ENCODE peak calls at places on chromosome 14, in four cellular contexts. H is hippocampal formation; Q is C1 segment of cervical spinal cord; K is activated CD4-positive, alpha-beta T cell treated with anti-CD3 and anti-CD28 coated beads, Interleukin-2, amount 10 ng/mL, durations not matched to agents 7 days and 5 days. X is an unnamed sample.

GRCh38 chr14:106802413-106803364 is 1276.3 kb downstream of the TMEM121 start:
- DNase-seq in H (no peak), Q (no peak), K (no peak), X (no peak)

GRCh38 chr14:22813145-22813544 is 2.1 kb downstream of the SLC7A7 start:
- DNase-seq in H (no peak), Q (no peak), K (no peak), X (no peak)

GRCh38 chr14:61661471-61661988 is 33.8 kb upstream of the HIF1A start:
- DNase-seq in H (no peak), Q (no peak), K (no peak), X (no peak)

GRCh38 chr14:75247286-75247922 is 31.2 kb upstream of the FOS start:
- DNase-seq in H (no peak), Q (no peak), K (peak), X (no peak)

GRCh38 chr14:101665478-101666078 is 95.9 kb upstream of the PPP2R5C start:
- DNase-seq in H (peak), Q (no peak), K (peak), X (no peak)

GRCh38 chr14:33062476-33062875 is 123.8 kb downstream of the NPAS3 start:
- DNase-seq in H (no peak), Q (no peak), K (no peak), X (no peak)

GRCh38 chr14:64801800-64802199 is 77.9 kb downstream of the SPTB start:
- DNase-seq in H (no peak), Q (no peak), K (no peak), X (no peak)

GRCh38 chr14:99604766-99605298 is 825 bp upstream of the CCDC85C start:
- DNase-seq in H (no peak), Q (no peak), K (peak), X (no peak)

GRCh38 chr14:62462996-62463395 is 582.3 kb downstream of the KCNH5 start:
- DNase-seq in H (no peak), Q (no peak), K (no peak), X (no peak)

GRCh38 chr14:38122241-38122640 is 85.5 kb upstream of the SSTR1 start:
- DNase-seq in H (no peak), Q (no peak), K (no peak), X (no peak)

GRCh38 chr14:78135450-78135891 is 34.7 kb upstream of the NRXN3 start:
- DNase-seq in H (no peak), Q (no peak), K (no peak), X (no peak)

GRCh38 chr14:38248629-38249028 is 7.3 kb downstream of the CLEC14A start:
- DNase-seq in H (no peak), Q (no peak), K (no peak), X (no peak)

GRCh38 chr14:91878274-91878673 is 10.9 kb upstream of the TC2N start:
- DNase-seq in H (no peak), Q (no peak), K (no peak), X (no peak)

GRCh38 chr14:77195766-77196165 is 14.2 kb downstream of the TMEM63C start:
- DNase-seq in H (no peak), Q (no peak), K (no peak), X (no peak)

GRCh38 chr14:49420201-49420600 is 166.0 kb downstream of the RPS29 start:
- DNase-seq in H (no peak), Q (no peak), K (no peak), X (no peak)

GRCh38 chr14:100200311-100200710 is 38.6 kb upstream of the YY1 start:
- DNase-seq in H (no peak), Q (no peak), K (no peak), X (no peak)

GRCh38 chr14:73724696-73725095 is 10.5 kb upstream of the PNMA1 start:
- DNase-seq in H (no peak), Q (no peak), K (no peak), X (no peak)

GRCh38 chr14:74613211-74613914 is 1.3 kb upstream of the LTBP2 start:
- DNase-seq in H (no peak), Q (no peak), K (no peak), X (no peak)

GRCh38 chr14:89504084-89504483 is 87.1 kb upstream of the FOXN3 start:
- DNase-seq in H (no peak), Q (no peak), K (no peak), X (no peak)

GRCh38 chr14:59961518-59962062 is 41.6 kb downstream of the LRRC9 start:
- DNase-seq in H (no peak), Q (no peak), K (no peak), X (no peak)

GRCh38 chr14:65533736-65534404 is 121.3 kb downstream of the FUT8 start:
- DNase-seq in H (no peak), Q (no peak), K (no peak), X (no peak)

GRCh38 chr14:20454359-20454644 is 310 bp downstream of the OSGEP start:
- DNase-seq in H (no peak), Q (no peak), K (peak), X (no peak)

GRCh38 chr14:105156414-105157375 is 11.9 kb downstream of the JAG2 start:
- DNase-seq in H (no peak), Q (no peak), K (no peak), X (no peak)

GRCh38 chr14:54451961-54452360 is 10.8 kb upstream of the CNIH1 start:
- DNase-seq in H (no peak), Q (no peak), K (no peak), X (no peak)

GRCh38 chr14:61754627-61755381 is 7.4 kb upstream of the SNAPC1 start:
- DNase-seq in H (no peak), Q (no peak), K (no peak), X (no peak)

GRCh38 chr14:67413806-67414769 is 2.1 kb upstream of the PLEK2 start:
- DNase-seq in H (no peak), Q (no peak), K (no peak), X (no peak)

GRCh38 chr14:22534547-22534946 is 54.5 kb downstream of the DAD1 start:
- DNase-seq in H (no peak), Q (no peak), K (no peak), X (no peak)

GRCh38 chr14:92792885-92793284 is 1.2 kb upstream of the GOLGA5 start:
- DNase-seq in H (no peak), Q (no peak), K (no peak), X (no peak)

GRCh38 chr14:104993808-104994591 is 8.4 kb downstream of the CLBA1 start:
- DNase-seq in H (no peak), Q (no peak), K (no peak), X (no peak)

GRCh38 chr14:32366995-32367394 is 37.9 kb downstream of the AKAP6 start:
- DNase-seq in H (peak), Q (no peak), K (no peak), X (no peak)

GRCh38 chr14:106436310-106436905 is 910.0 kb downstream of the TMEM121 start:
- DNase-seq in H (no peak), Q (peak), K (peak), X (no peak)

GRCh38 chr14:95440951-95441350 is 75.5 kb downstream of the SYNE3 start:
- DNase-seq in H (no peak), Q (no peak), K (no peak), X (no peak)

GRCh38 chr14:28756896-28757570 is 9.6 kb upstream of the FOXG1 start:
- DNase-seq in H (peak), Q (no peak), K (no peak), X (no peak)

GRCh38 chr14:89617142-89617460 is 200.1 kb upstream of the FOXN3 start:
- DNase-seq in H (no peak), Q (no peak), K (no peak), X (no peak)

GRCh38 chr14:69288001-69288771 is 28.2 kb downstream of the GALNT16 start:
- DNase-seq in H (no peak), Q (no peak), K (no peak), X (no peak)

GRCh38 chr14:106166650-106167204 is 640.3 kb downstream of the TMEM121 start:
- DNase-seq in H (no peak), Q (no peak), K (no peak), X (no peak)

GRCh38 chr14:60977848-60978247 is 3.0 kb downstream of the TRMT5 start:
- DNase-seq in H (no peak), Q (no peak), K (no peak), X (no peak)

GRCh38 chr14:106507354-106507753 is 981.0 kb downstream of the TMEM121 start:
- DNase-seq in H (no peak), Q (no peak), K (no peak), X (no peak)

GRCh38 chr14:102325791-102326345 is 6.3 kb downstream of the ZNF839 start:
- DNase-seq in H (no peak), Q (no peak), K (no peak), X (no peak)

GRCh38 chr14:79661762-79662161 is 549.5 kb downstream of the DIO2 start:
- DNase-seq in H (no peak), Q (no peak), K (no peak), X (no peak)